ENCODE peak calls at places on chromosomes 3 and 15, in six cellular contexts. N is CD8-positive, alpha-beta memory T cell; Z is Peyer's patch; K is stomach; V is adrenal gland; W is fibroblast of lung. I is an unnamed sample.

GRCh38 chr3:178260887-178261286 is 275.3 kb upstream of the KCNMB2 start:
- DNase-seq in Z (no peak), K (no peak), W (no peak), N (no peak), V (peak), I (no peak)

GRCh38 chr15:32685576-32685975 is 32.2 kb upstream of the GREM1 start:
- DNase-seq in Z (no peak), N (no peak), V (no peak), K (no peak), W (no peak), I (no peak)

GRCh38 chr15:47194718-47195117 is 522.6 kb upstream of the SEMA6D start:
- DNase-seq in W (peak), N (no peak), V (no peak), Z (no peak), K (no peak), I (no peak)

GRCh38 chr3:185152433-185153169 is at the start of gene C3orf70:
- DNase-seq in Z (peak), W (peak), K (peak), V (peak), N (no peak), I (no peak)

GRCh38 chr3:11624161-11624560 is 19.6 kb downstream of the VGLL4 start:
- DNase-seq in V (no peak), N (no peak), Z (no peak), K (no peak), W (no peak), I (no peak)

GRCh38 chr3:171811059-171811912 is 1.0 kb upstream of the PLD1 start:
- DNase-seq in W (peak), K (no peak), N (no peak), Z (no peak), V (no peak), I (peak)

GRCh38 chr15:99976000-99976399 is 242.8 kb upstream of the LYSMD4 start:
- DNase-seq in N (no peak), Z (no peak), W (no peak), V (no peak), K (no peak), I (no peak)

GRCh38 chr3:51340989-51341636 is 44.0 kb upstream of the MANF start:
- DNase-seq in W (no peak), Z (peak), K (no peak), V (peak), N (no peak), I (no peak)

GRCh38 chr3:10340476-10340875 is 19.6 kb upstream of the SEC13 start:
- DNase-seq in V (no peak), Z (no peak), W (no peak), K (no peak), N (no peak), I (no peak)

GRCh38 chr15:74036271-74037170 is 42.0 kb downstream of the PML start:
- DNase-seq in V (peak), W (peak), Z (peak), K (peak), N (no peak), I (no peak)

GRCh38 chr15:68672781-68673205 is 94.0 kb downstream of the CORO2B start:
- DNase-seq in V (no peak), Z (no peak), K (no peak), N (no peak), W (peak), I (no peak)

GRCh38 chr15:32716216-32716959 is 1.4 kb upstream of the GREM1 start:
- DNase-seq in V (no peak), Z (no peak), W (peak), N (no peak), K (no peak), I (no peak)

GRCh38 chr3:187739561-187740445 is 5.5 kb downstream of the BCL6 start:
- DNase-seq in V (peak), N (peak), K (peak), Z (peak), W (peak), I (no peak)
- H3K27ac ChIP-seq in V (peak), N (peak), K (peak), Z (peak), W (peak), I (peak)

GRCh38 chr3:12963869-12964712 is 109.1 kb downstream of the IQSEC1 start:
- DNase-seq in K (no peak), N (no peak), V (peak), W (peak), Z (no peak), I (no peak)
- H3K27ac ChIP-seq in K (peak), N (no peak), V (peak), W (no peak), Z (peak), I (no peak)

GRCh38 chr3:183159319-183159718 is 3.2 kb downstream of the LAMP3 start:
- DNase-seq in N (no peak), K (no peak), W (no peak), Z (no peak), V (no peak), I (no peak)

GRCh38 chr3:183163563-183163962 is 1.0 kb upstream of the LAMP3 start:
- DNase-seq in V (no peak), K (no peak), Z (no peak), W (no peak), N (no peak), I (no peak)

GRCh38 chr3:183160616-183161015 is 1.9 kb downstream of the LAMP3 start:
- DNase-seq in V (no peak), K (no peak), W (no peak), N (no peak), Z (no peak), I (no peak)

GRCh38 chr3:183158552-183159006 is 4.0 kb downstream of the LAMP3 start:
- DNase-seq in W (peak), V (no peak), K (no peak), Z (no peak), N (no peak), I (no peak)

DNA sequence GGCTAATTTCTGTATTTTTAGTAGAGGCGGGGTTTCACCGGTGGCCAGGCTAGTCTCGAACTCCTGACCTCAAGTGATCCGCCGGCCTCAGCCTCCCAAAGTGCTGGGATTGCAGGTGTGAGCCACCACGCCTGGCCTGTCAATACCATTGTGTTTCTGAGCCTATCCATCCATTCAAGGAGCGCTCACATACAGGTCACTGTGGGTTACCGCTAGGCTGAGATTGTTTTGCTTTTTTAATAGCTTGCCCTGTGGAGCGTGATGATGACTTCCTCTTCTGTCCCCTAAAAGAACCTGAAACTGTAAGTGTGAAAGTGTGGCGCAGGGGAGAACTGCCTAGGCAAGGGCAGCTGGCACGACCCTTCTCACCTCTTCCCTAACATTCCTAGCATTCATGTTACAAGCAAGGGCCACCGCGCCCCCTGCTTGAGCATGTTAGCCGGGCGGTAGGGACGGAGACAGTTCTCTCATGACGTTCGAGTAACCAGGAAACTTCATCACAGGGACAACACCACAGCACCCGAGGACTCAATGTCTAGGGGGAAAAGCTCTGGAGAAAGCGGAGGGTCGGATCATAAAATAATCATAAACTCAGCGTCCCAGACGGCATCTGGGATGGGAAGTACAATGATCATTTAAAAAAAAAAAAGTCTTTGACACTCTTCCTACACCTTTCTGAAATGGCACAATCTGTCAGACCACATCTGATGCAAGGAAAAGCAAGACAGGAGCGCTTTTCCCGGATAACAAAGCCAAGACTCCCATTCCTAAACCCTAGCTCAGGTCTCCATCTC is 785 bp downstream of the LAMP3 start:
- DNase-seq in N (no peak), Z (peak), W (peak), V (no peak), K (no peak), I (no peak)
- H3K27ac ChIP-seq in N (no peak), Z (no peak), W (no peak), V (no peak), K (no peak), I (peak)

DNA sequence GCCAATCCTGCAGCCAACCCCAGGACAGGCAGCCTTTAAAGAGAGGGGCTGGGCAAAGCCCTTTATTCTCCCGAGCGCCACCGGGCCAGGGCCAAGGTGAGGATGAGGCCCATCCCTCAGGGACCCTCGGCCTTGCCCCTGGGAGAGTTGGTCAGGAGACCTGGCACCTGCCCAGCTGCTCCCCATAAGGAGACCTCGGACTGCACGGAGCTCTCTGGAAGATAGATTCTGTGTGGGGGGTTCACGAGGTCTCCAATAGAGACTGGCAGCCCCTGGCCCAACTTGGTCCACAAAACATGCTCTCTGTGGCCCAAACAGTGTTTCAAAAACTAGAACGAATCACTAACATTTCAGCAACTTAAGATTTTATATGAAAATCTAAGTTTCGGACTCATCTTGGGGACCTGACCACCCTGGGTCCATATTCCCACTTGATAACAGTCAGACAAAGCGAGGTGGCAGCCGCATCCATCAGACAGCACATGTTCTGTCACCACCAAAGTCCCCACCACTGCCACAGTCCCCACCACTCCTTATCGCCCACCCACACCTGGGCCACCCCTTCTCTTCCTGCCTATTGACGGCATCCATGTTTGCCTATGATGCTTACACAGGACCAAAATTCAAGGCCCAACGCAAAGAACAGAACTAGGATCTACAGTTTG is 114.4 kb upstream of the RPL32 start:
- DNase-seq in K (no peak), W (no peak), Z (no peak), V (no peak), N (no peak), I (no peak)
- H3K27ac ChIP-seq in K (peak), W (no peak), Z (peak), V (peak), N (no peak), I (no peak)

DNA sequence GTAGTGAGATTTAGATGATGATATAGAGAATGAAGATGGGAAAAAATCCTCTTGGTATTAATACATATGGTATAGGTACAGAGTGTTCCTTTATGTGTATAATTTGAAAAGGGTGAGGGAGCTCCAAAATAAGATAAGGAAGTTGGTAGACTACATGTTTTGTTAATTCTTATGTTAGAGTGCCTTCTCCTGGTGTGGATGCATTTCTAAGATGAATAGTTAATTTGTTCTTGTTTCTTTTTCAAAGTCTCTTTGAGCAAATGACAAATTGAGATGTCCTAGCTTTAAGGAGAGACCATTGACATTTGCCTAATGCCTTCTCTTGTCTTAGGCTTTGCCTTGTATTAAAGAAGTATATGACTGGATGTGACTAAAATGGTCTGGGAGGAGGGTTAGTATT is 34.1 kb downstream of the AKAP13 start:
- DNase-seq in K (no peak), V (no peak), N (no peak), W (peak), Z (no peak), I (no peak)
- H3K27ac ChIP-seq in K (no peak), V (peak), N (no peak), W (no peak), Z (peak), I (peak)

GRCh38 chr3:15638891-15639262 is 37.3 kb downstream of the BTD start:
- DNase-seq in Z (no peak), W (no peak), V (no peak), N (no peak), K (no peak), I (no peak)
- H3K27ac ChIP-seq in Z (no peak), W (peak), V (no peak), N (no peak), K (no peak), I (no peak)

GRCh38 chr3:45475145-45475544 is 86.8 kb downstream of the LARS2 start:
- DNase-seq in W (no peak), K (no peak), Z (no peak), V (no peak), N (no peak), I (no peak)

GRCh38 chr3:45477026-45477725 is 88.8 kb downstream of the LARS2 start:
- DNase-seq in V (no peak), N (no peak), Z (no peak), W (no peak), K (no peak), I (no peak)

GRCh38 chr3:45477838-45478237 is 89.5 kb downstream of the LARS2 start:
- DNase-seq in W (no peak), K (no peak), N (no peak), Z (no peak), V (no peak), I (no peak)

GRCh38 chr3:45472795-45473194 is 84.4 kb downstream of the LARS2 start:
- DNase-seq in N (no peak), V (no peak), W (no peak), Z (no peak), K (no peak), I (no peak)

GRCh38 chr3:45473841-45474240 is 85.5 kb downstream of the LARS2 start:
- DNase-seq in K (no peak), N (no peak), Z (no peak), V (no peak), W (peak), I (no peak)
- H3K27ac ChIP-seq in K (no peak), N (no peak), Z (no peak), V (no peak), W (no peak), I (no peak)

DNA sequence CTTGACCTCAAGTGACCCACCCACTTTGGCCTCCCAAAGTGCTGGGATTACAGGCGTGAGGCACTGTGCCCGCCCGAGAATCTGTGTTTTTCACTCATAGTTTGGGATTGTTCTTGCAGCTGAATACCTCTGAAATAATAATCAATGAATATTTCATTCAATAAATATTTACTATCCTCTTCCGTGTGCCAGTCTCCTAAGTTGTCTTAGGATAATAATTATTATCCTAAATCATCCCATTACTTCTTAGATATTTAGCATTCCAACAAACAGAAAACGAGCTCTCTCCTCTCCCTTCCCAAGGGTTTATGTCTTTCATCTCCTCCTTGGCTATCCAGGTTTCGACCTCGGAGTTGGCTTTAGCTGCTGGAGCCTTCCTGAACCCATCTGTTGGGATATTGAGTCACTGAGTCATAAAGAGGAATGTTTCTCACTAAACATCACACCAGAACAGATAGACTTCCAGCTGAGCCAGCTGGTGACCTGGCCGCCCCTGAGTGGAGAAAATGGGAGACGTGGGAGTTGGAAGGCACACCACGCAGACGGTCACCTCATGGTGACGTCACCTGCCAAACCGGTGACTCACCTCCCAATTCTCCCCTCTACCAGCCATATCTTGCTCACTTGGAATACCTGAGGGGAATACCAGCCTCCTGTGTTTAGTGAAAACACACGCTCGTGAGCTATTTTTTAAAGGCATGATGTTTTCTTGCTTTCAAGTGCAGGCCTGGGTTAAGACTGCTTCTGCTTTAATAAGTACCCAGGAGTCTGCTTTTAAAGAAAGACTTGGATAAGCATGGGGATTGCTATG is 43.9 kb downstream of the BHLHE40 start:
- DNase-seq in Z (no peak), N (no peak), W (peak), K (peak), V (no peak), I (peak)
- H3K27ac ChIP-seq in Z (no peak), N (peak), W (peak), K (no peak), V (peak), I (peak)

I was measured in epithelial cell of prostate.